ENCODE peak calls at places on chromosomes 7 and 10, in six cellular contexts. X, L, I, B, D and J are unnamed samples.
A peak's percentile ranks its signal among the peaks of the same experiment; 100 is the strongest.

GRCh38 chr10:86348321-86349210 is 18.0 kb downstream of the GRID1 start:
- DNase-seq in X (no peak), L (no peak), I (peak; percentile 22), B (no peak), D (no peak), J (no peak)

GRCh38 chr7:74612015-74612829 is 45.3 kb upstream of the GTF2I start:
- DNase-seq in X (peak; percentile 36), L (no peak), I (peak; percentile 59), B (no peak), D (no peak), J (peak; percentile 87)

GRCh38 chr7:2079332-2080068 is 153.2 kb downstream of the MAD1L1 start:
- DNase-seq in X (no peak), L (no peak), I (peak; percentile 55), B (no peak), D (no peak), J (no peak)

GRCh38 chr10:86821600-86821999 is 65.2 kb downstream of the BMPR1A start:
- DNase-seq in X (no peak), L (peak; percentile 83), I (peak; percentile 42), B (no peak), D (no peak), J (no peak)

GRCh38 chr10:126397640-126398382 is 9.5 kb upstream of the ADAM12 start:
- DNase-seq in X (no peak), L (peak; percentile 98), I (peak; percentile 99), B (no peak), D (no peak), J (no peak)

GRCh38 chr7:135317676-135318326 is 84.2 kb downstream of the STRA8 start:
- DNase-seq in X (no peak), L (no peak), I (peak; percentile 28), B (no peak), D (no peak), J (no peak)

GRCh38 chr10:44965651-44966097 is 6.1 kb downstream of the RASSF4 start:
- DNase-seq in X (no peak), L (no peak), I (no peak), B (no peak), D (no peak), J (no peak)

GRCh38 chr7:157567666-157568065 is 230.9 kb downstream of the DNAJB6 start:
- DNase-seq in X (no peak), L (no peak), I (no peak), B (no peak), D (no peak), J (no peak)

GRCh38 chr10:79282388-79282787 is 64.9 kb upstream of the PPIF start:
- DNase-seq in X (no peak), L (no peak), I (no peak), B (no peak), D (no peak), J (no peak)

GRCh38 chr10:23345861-23346260 is 1.3 kb upstream of the C10orf67 start:
- DNase-seq in X (peak; percentile 6), L (peak; percentile 94), I (peak; percentile 92), B (no peak), D (no peak), J (no peak)

GRCh38 chr10:34001087-34001580 is 666.7 kb upstream of the NRP1 start:
- DNase-seq in X (no peak), L (no peak), I (peak; percentile 22), B (no peak), D (no peak), J (no peak)

GRCh38 chr7:66157060-66157459 is 42.4 kb downstream of the CRCP start:
- DNase-seq in X (no peak), L (no peak), I (no peak), B (no peak), D (no peak), J (no peak)

GRCh38 chr10:129360046-129360445 is 107.0 kb upstream of the MGMT start:
- DNase-seq in X (no peak), L (no peak), I (no peak), B (no peak), D (no peak), J (no peak)